ENCODE peak calls at places on chromosomes 5 and 9, in eight cellular contexts. P is NCI-H1417, H is fibroblast of lung, D is T-cell, J is NCI-H2081, T is breast epithelium, O is NT2/D1, F is GM03348. L is an unnamed sample.

GRCh38 chr9:77946969-77947368 is 84.6 kb downstream of the GNAQ start:
- DNase-seq in P (peak), H (peak), D (no peak), J (peak), T (no peak), O (no peak), F (no peak), L (no peak)

GRCh38 chr5:137815202-137815990 is 52.3 kb upstream of the MYOT start:
- DNase-seq in P (no peak), H (peak), D (no peak), J (no peak), T (no peak), O (no peak), F (no peak), L (no peak)

GRCh38 chr5:74940782-74941363 is 74.7 kb upstream of the FAM169A start:
- DNase-seq in P (no peak), H (no peak), D (no peak), J (no peak), T (no peak), O (no peak), F (no peak), L (no peak)

GRCh38 chr5:73975855-73976254 is 349.9 kb downstream of the ARHGEF28 start:
- DNase-seq in P (no peak), H (no peak), D (no peak), J (no peak), T (no peak), O (no peak), F (no peak), L (no peak)

GRCh38 chr9:135665795-135666189 is 2.7 kb downstream of the LCN9 start:
- DNase-seq in P (no peak), H (no peak), D (no peak), J (no peak), T (no peak), O (no peak), F (no peak), L (no peak)

GRCh38 chr5:138353550-138353893 is 1.0 kb downstream of the KDM3B start:
- DNase-seq in P (no peak), H (no peak), D (no peak), J (no peak), T (no peak), O (no peak), F (peak), L (no peak)

GRCh38 chr5:40390286-40391253 is 289.1 kb upstream of the PTGER4 start:
- DNase-seq in P (no peak), H (no peak), D (no peak), J (no peak), T (no peak), O (no peak), F (no peak), L (no peak)

GRCh38 chr5:113378960-113379541 is 55.7 kb downstream of the TSSK1B start:
- DNase-seq in P (peak), H (no peak), D (peak), J (peak), T (no peak), O (peak), F (peak), L (peak)

GRCh38 chr9:128169925-128170324 is 9.9 kb downstream of the BBLN start:
- DNase-seq in P (no peak), H (no peak), D (no peak), J (no peak), T (no peak), O (no peak), F (no peak), L (no peak)

GRCh38 chr9:38207247-38207778 is 138.3 kb upstream of the SHB start:
- DNase-seq in P (no peak), H (no peak), D (no peak), J (no peak), T (no peak), O (no peak), F (no peak), L (no peak)

GRCh38 chr9:118558026-118558425 is 811.2 kb downstream of the BRINP1 start:
- DNase-seq in P (no peak), H (no peak), D (no peak), J (no peak), T (no peak), O (no peak), F (no peak), L (no peak)

GRCh38 chr5:84478603-84479002 is 93.9 kb upstream of the EDIL3 start:
- DNase-seq in P (no peak), H (peak), D (no peak), J (no peak), T (no peak), O (no peak), F (no peak), L (no peak)

GRCh38 chr9:108786756-108787663 is 68.8 kb downstream of the ACTL7B start:
- DNase-seq in P (no peak), H (peak), D (no peak), J (no peak), T (no peak), O (no peak), F (no peak), L (peak)

GRCh38 chr9:93133641-93134017 is 422 bp downstream of the NINJ1 start:
- DNase-seq in P (peak), H (peak), D (peak), J (peak), T (no peak), O (no peak), F (peak), L (peak)

GRCh38 chr9:124735121-124735520 is 36.0 kb downstream of the NR6A1 start:
- DNase-seq in P (no peak), H (peak), D (no peak), J (no peak), T (no peak), O (no peak), F (peak), L (no peak)

GRCh38 chr9:91187965-91188344 is 173.8 kb downstream of the AUH start:
- DNase-seq in P (no peak), H (peak), D (no peak), J (no peak), T (no peak), O (no peak), F (peak), L (no peak)

GRCh38 chr5:86665984-86666760 is 48.4 kb downstream of the COX7C start:
- DNase-seq in P (no peak), H (no peak), D (peak), J (no peak), T (no peak), O (no peak), F (no peak), L (no peak)

GRCh38 chr9:16039103-16039987 is 486.5 kb downstream of the CCDC171 start:
- DNase-seq in P (no peak), H (peak), D (no peak), J (no peak), T (no peak), O (peak), F (no peak), L (no peak)

GRCh38 chr9:137968235-137968634 is 90.7 kb downstream of the CACNA1B start:
- DNase-seq in P (no peak), H (no peak), D (no peak), J (no peak), T (no peak), O (no peak), F (no peak), L (no peak)

GRCh38 chr5:68331202-68332108 is 115.9 kb downstream of the PIK3R1 start:
- DNase-seq in P (no peak), H (peak), D (no peak), J (no peak), T (no peak), O (no peak), F (no peak), L (no peak)

GRCh38 chr5:141001854-141002666 is 35.8 kb downstream of the PCDHAC2 start:
- DNase-seq in P (peak), H (no peak), D (no peak), J (peak), T (no peak), O (peak), F (peak), L (peak)

GRCh38 chr5:118044169-118044568 is 944.2 kb downstream of the DTWD2 start:
- DNase-seq in P (no peak), H (no peak), D (no peak), J (no peak), T (no peak), O (no peak), F (no peak), L (no peak)

GRCh38 chr9:108049026-108049591 is 559.5 kb upstream of the KLF4 start:
- DNase-seq in P (no peak), H (peak), D (no peak), J (no peak), T (no peak), O (no peak), F (peak), L (no peak)

GRCh38 chr9:96457266-96457665 is 7.3 kb downstream of the HABP4 start:
- DNase-seq in P (peak), H (no peak), D (no peak), J (no peak), T (no peak), O (no peak), F (no peak), L (no peak)

GRCh38 chr5:59038169-59039002 is 455.5 kb downstream of the RAB3C start:
- DNase-seq in P (peak), H (no peak), D (no peak), J (no peak), T (no peak), O (no peak), F (no peak), L (no peak)

GRCh38 chr5:151799407-151799806 is 27.7 kb downstream of the G3BP1 start:
- DNase-seq in P (no peak), H (peak), D (no peak), J (no peak), T (no peak), O (no peak), F (no peak), L (no peak)

GRCh38 chr5:98769006-98769255 is 4.5 kb upstream of the RGMB start:
- DNase-seq in P (no peak), H (no peak), D (no peak), J (no peak), T (peak), O (no peak), F (peak), L (peak)

GRCh38 chr5:150016537-150016936 is 16.0 kb downstream of the HMGXB3 start:
- DNase-seq in P (no peak), H (no peak), D (no peak), J (no peak), T (no peak), O (no peak), F (no peak), L (no peak)

GRCh38 chr5:27083763-27084420 is 45.5 kb upstream of the CDH9 start:
- DNase-seq in P (no peak), H (peak), D (no peak), J (no peak), T (no peak), O (peak), F (no peak), L (no peak)

GRCh38 chr9:86868611-86869010 is 78.7 kb downstream of the GAS1 start:
- DNase-seq in P (no peak), H (no peak), D (no peak), J (no peak), T (no peak), O (no peak), F (no peak), L (no peak)

GRCh38 chr5:2381070-2381469 is 370.4 kb downstream of the IRX2 start:
- DNase-seq in P (no peak), H (no peak), D (no peak), J (no peak), T (no peak), O (no peak), F (no peak), L (no peak)

GRCh38 chr9:107249131-107249533 is 33.9 kb upstream of the RAD23B start:
- DNase-seq in P (peak), H (peak), D (no peak), J (no peak), T (no peak), O (peak), F (no peak), L (no peak)

L was measured in retina.